ENCODE peak calls at places on chromosomes 4 and X, in eight cellular contexts. J is HCT116, F is breast epithelium, R is suprapubic skin, S is heart left ventricle, P is A549, V is prostate gland, G is tibial nerve. C is an unnamed sample.

GRCh38 chr4:188127157-188127874 is 11.9 kb upstream of the TRIML1 start:
- DNase-seq in J (peak), F (no peak), R (no peak), S (no peak), P (peak), V (no peak), G (no peak), C (no peak)

GRCh38 chr4:137934921-137935320 is 307.2 kb downstream of the SLC7A11 start:
- DNase-seq in J (no peak), F (no peak), R (no peak), S (no peak), P (no peak), V (no peak), G (no peak), C (no peak)

GRCh38 chr4:123418486-123418931 is 21.9 kb downstream of the SPRY1 start:
- DNase-seq in J (no peak), F (peak), R (no peak), S (no peak), P (no peak), V (peak), G (no peak), C (peak)

GRCh38 chr4:47462799-47463234 is 685 bp downstream of the COMMD8 start:
- DNase-seq in J (no peak), F (no peak), R (no peak), S (no peak), P (no peak), V (no peak), G (no peak), C (no peak)

GRCh38 chr4:3436798-3437581 is 4.8 kb upstream of the HGFAC start:
- DNase-seq in J (peak), F (peak), R (no peak), S (no peak), P (peak), V (peak), G (no peak), C (peak)

GRCh38 chr4:74738756-74739155 is 55.6 kb downstream of the BTC start:
- DNase-seq in J (no peak), F (no peak), R (no peak), S (no peak), P (no peak), V (no peak), G (no peak), C (no peak)

GRCh38 chr4:152698012-152698499 is 18.3 kb upstream of the TMEM154 start:
- DNase-seq in J (no peak), F (no peak), R (no peak), S (no peak), P (no peak), V (no peak), G (no peak), C (no peak)

GRCh38 chr4:130478406-130478805 is 1382.5 kb downstream of the C4orf33 start:
- DNase-seq in J (no peak), F (no peak), R (no peak), S (no peak), P (no peak), V (no peak), G (no peak), C (no peak)

GRCh38 chrX:109886122-109886761 is 116.7 kb upstream of the TMEM164 start:
- DNase-seq in J (peak), F (no peak), R (no peak), S (no peak), P (peak), V (peak), G (peak), C (peak)

GRCh38 chr4:64643841-64644240 is 234.6 kb upstream of the TECRL start:
- DNase-seq in J (no peak), F (no peak), R (no peak), S (no peak), P (no peak), V (no peak), G (no peak), C (no peak)

GRCh38 chr4:79015406-79015805 is 76.2 kb upstream of the PAQR3 start:
- DNase-seq in J (no peak), F (no peak), R (no peak), S (no peak), P (no peak), V (no peak), G (no peak), C (no peak)

GRCh38 chr4:148441624-148441985 is 609 bp downstream of the NR3C2 start:
- DNase-seq in J (no peak), F (no peak), R (no peak), S (no peak), P (no peak), V (peak), G (no peak), C (no peak)

GRCh38 chr4:133394971-133395627 is 246.0 kb downstream of the PCDH10 start:
- DNase-seq in J (no peak), F (no peak), R (no peak), S (no peak), P (no peak), V (no peak), G (no peak), C (no peak)

GRCh38 chr4:87574996-87575395 is 33.3 kb upstream of the DSPP start:
- DNase-seq in J (no peak), F (peak), R (no peak), S (no peak), P (no peak), V (no peak), G (no peak), C (no peak)

GRCh38 chr4:15778742-15779231 is 659 bp downstream of the CD38 start:
- DNase-seq in J (no peak), F (no peak), R (no peak), S (peak), P (peak), V (peak), G (no peak), C (peak)

GRCh38 chrX:47214435-47215077 is 3.9 kb upstream of the CDK16 start:
- DNase-seq in J (no peak), F (no peak), R (no peak), S (no peak), P (no peak), V (no peak), G (no peak), C (no peak)

GRCh38 chr4:171648926-171649325 is 164.3 kb upstream of the GALNTL6 start:
- DNase-seq in J (no peak), F (no peak), R (no peak), S (no peak), P (no peak), V (no peak), G (no peak), C (no peak)

GRCh38 chr4:37639551-37640293 is 46.5 kb downstream of the RELL1 start:
- DNase-seq in J (no peak), F (no peak), R (no peak), S (no peak), P (no peak), V (no peak), G (no peak), C (peak)

GRCh38 chr4:66094070-66094469 is 423.8 kb upstream of the EPHA5 start:
- DNase-seq in J (no peak), F (no peak), R (no peak), S (no peak), P (no peak), V (no peak), G (no peak), C (no peak)

GRCh38 chr4:3532714-3533336 is 603 bp upstream of the LRPAP1 start:
- DNase-seq in J (no peak), F (no peak), R (no peak), S (no peak), P (no peak), V (no peak), G (no peak), C (no peak)

GRCh38 chr4:55503164-55503563 is 43.5 kb downstream of the CLOCK start:
- DNase-seq in J (peak), F (no peak), R (no peak), S (no peak), P (no peak), V (no peak), G (no peak), C (no peak)

GRCh38 chr4:55499495-55499894 is 47.2 kb downstream of the CLOCK start:
- DNase-seq in J (no peak), F (no peak), R (no peak), S (no peak), P (no peak), V (no peak), G (no peak), C (no peak)

GRCh38 chr4:55500072-55500471 is 46.6 kb downstream of the CLOCK start:
- DNase-seq in J (no peak), F (no peak), R (no peak), S (no peak), P (no peak), V (no peak), G (no peak), C (no peak)

GRCh38 chr4:55498051-55498450 is 48.7 kb downstream of the CLOCK start:
- DNase-seq in J (no peak), F (no peak), R (no peak), S (no peak), P (no peak), V (no peak), G (no peak), C (no peak)
- H3K4me3 ChIP-seq in J (no peak), F (no peak), R (no peak), S (no peak), P (no peak), V (no peak), G (no peak), C (no peak)

GRCh38 chr4:182142146-182143085 is 100.8 kb upstream of the TENM3 start:
- DNase-seq in J (no peak), F (no peak), R (no peak), S (no peak), P (no peak), V (no peak), G (no peak), C (peak)

GRCh38 chr4:182145360-182145905 is 97.8 kb upstream of the TENM3 start:
- DNase-seq in J (no peak), F (no peak), R (no peak), S (no peak), P (no peak), V (no peak), G (no peak), C (no peak)

GRCh38 chr4:182144621-182145359 is 98.4 kb upstream of the TENM3 start:
- DNase-seq in J (no peak), F (no peak), R (no peak), S (no peak), P (no peak), V (no peak), G (no peak), C (peak)

GRCh38 chr4:182143086-182143821 is 99.9 kb upstream of the TENM3 start:
- DNase-seq in J (no peak), F (no peak), R (no peak), S (no peak), P (no peak), V (no peak), G (no peak), C (peak)

GRCh38 chr4:182143822-182144620 is 99.2 kb upstream of the TENM3 start:
- DNase-seq in J (no peak), F (no peak), R (no peak), S (no peak), P (peak), V (no peak), G (no peak), C (peak)
- TF ChIP-seq POLR2A in J (no peak), F (no peak), R (no peak), S (no peak), P (no peak), V (no peak), G (peak), C (no peak)

GRCh38 chr4:108466936-108467902 is 153.2 kb upstream of the RPL34 start:
- DNase-seq in J (peak), F (no peak), R (no peak), S (no peak), P (no peak), V (no peak), G (no peak), C (no peak)
- H3K4me3 ChIP-seq in J (no peak), F (no peak), R (no peak), S (no peak), P (no peak), V (no peak), G (no peak), C (no peak)

GRCh38 chr4:39451423-39452023 is 7.2 kb downstream of the RPL9 start:
- DNase-seq in J (no peak), F (no peak), R (no peak), S (no peak), P (no peak), V (no peak), G (no peak), C (no peak)

GRCh38 chr4:39446483-39446841 is 12.3 kb downstream of the RPL9 start:
- DNase-seq in J (no peak), F (no peak), R (no peak), S (no peak), P (no peak), V (no peak), G (no peak), C (no peak)

GRCh38 chr4:39442910-39443480 is 15.7 kb downstream of the RPL9 start:
- DNase-seq in J (no peak), F (no peak), R (no peak), S (no peak), P (no peak), V (no peak), G (no peak), C (no peak)

GRCh38 chr4:39450618-39451017 is 8.1 kb downstream of the RPL9 start:
- DNase-seq in J (no peak), F (no peak), R (no peak), S (no peak), P (no peak), V (no peak), G (no peak), C (no peak)

GRCh38 chr4:39446842-39447573 is 11.7 kb downstream of the RPL9 start:
- DNase-seq in J (no peak), F (peak), R (peak), S (peak), P (no peak), V (peak), G (no peak), C (peak)
- TF ChIP-seq POLR2A in J (no peak), F (no peak), R (no peak), S (no peak), P (no peak), V (no peak), G (no peak), C (no peak)

GRCh38 chrX:152445926-152446325 is 5.2 kb downstream of the GABRA3 start:
- DNase-seq in J (no peak), F (no peak), R (no peak), S (no peak), P (no peak), V (no peak), G (no peak), C (no peak)

GRCh38 chrX:152450076-152450475 is 1.0 kb downstream of the GABRA3 start:
- DNase-seq in J (no peak), F (no peak), R (no peak), S (no peak), P (no peak), V (no peak), G (no peak), C (no peak)

GRCh38 chrX:152451731-152451980 is 541 bp upstream of the GABRA3 start:
- DNase-seq in J (no peak), F (no peak), R (no peak), S (no peak), P (no peak), V (no peak), G (no peak), C (no peak)
- H3K4me3 ChIP-seq in J (no peak), F (no peak), R (no peak), S (no peak), P (no peak), V (no peak), G (no peak), C (no peak)

GRCh38 chrX:136147320-136147901 is at the start of gene FHL1:
- DNase-seq in J (no peak), F (no peak), R (no peak), S (peak), P (peak), V (peak), G (peak), C (peak)
- TF ChIP-seq POLR2A in J (no peak), F (no peak), R (no peak), S (no peak), P (no peak), V (no peak), G (peak), C (peak)

C was measured in thyroid gland.